ENCODE peak calls at places on chromosomes 13 and 19, in ten cellular contexts. A, H, G, P, T, E, S, F, C and D are unnamed samples.

GRCh38 chr19:2494447-2495129 is 18.7 kb downstream of the GADD45B start:
- DNase-seq in C (no peak), F (peak; percentile 41), S (peak; percentile 81), G (peak; percentile 82), T (peak; percentile 91), A (peak; percentile 54), H (peak; percentile 78), P (peak; percentile 71), E (peak; percentile 86), D (peak; percentile 73)

GRCh38 chr19:12656899-12657571 is 9.5 kb downstream of the MAN2B1 start:
- DNase-seq in P (peak; percentile 19), H (no peak), S (no peak), F (no peak), G (no peak), A (no peak), T (no peak), C (no peak), E (no peak), D (no peak)

GRCh38 chr19:17389957-17390664 is 3.9 kb downstream of the CCDC194 start:
- DNase-seq in T (no peak), S (no peak), G (no peak), E (no peak), F (no peak), C (no peak), A (no peak), H (no peak), P (no peak), D (peak; percentile 22)

GRCh38 chr13:64753606-64754005 is 2476.5 kb downstream of the PCDH9 start:
- DNase-seq in E (peak; percentile 3), G (no peak), F (no peak), T (no peak), H (no peak), S (peak; percentile 69), P (peak; percentile 39), A (no peak), C (no peak), D (no peak)

GRCh38 chr13:90709329-90709728 is 638.2 kb upstream of the MIR17HG start:
- DNase-seq in E (no peak), G (no peak), C (peak; percentile 44), S (no peak), F (no peak), T (no peak), A (no peak), H (no peak), P (no peak), D (no peak)

GRCh38 chr19:17333611-17334413 is 843 bp downstream of the ANO8 start:
- DNase-seq in T (no peak), G (peak; percentile 68), E (peak; percentile 85), C (no peak), S (peak; percentile 65), F (no peak), H (peak; percentile 78), P (peak; percentile 92), A (no peak), D (peak; percentile 41)

GRCh38 chr19:45884682-45885555 is 1.0 kb downstream of the IRF2BP1 start:
- DNase-seq in F (no peak), C (peak; percentile 22), P (no peak), A (no peak), H (no peak), G (peak; percentile 46), S (no peak), T (peak; percentile 81), E (no peak), D (no peak)

GRCh38 chr19:29806098-29806866 is 5.5 kb upstream of the CCNE1 start:
- DNase-seq in E (peak; percentile 23), C (peak; percentile 18), T (no peak), S (peak; percentile 87), A (no peak), P (peak; percentile 10), G (no peak), H (peak; percentile 32), F (no peak), D (no peak)

GRCh38 chr13:39040206-39040605 is 1.9 kb downstream of the NHLRC3 start:
- DNase-seq in E (no peak), F (no peak), T (no peak), S (peak; percentile 11), P (no peak), H (no peak), A (no peak), G (no peak), C (no peak), D (no peak)

GRCh38 chr19:17496337-17496997 is 15.0 kb upstream of the PGLS start:
- DNase-seq in C (no peak), E (peak; percentile 66), G (peak; percentile 90), P (peak; percentile 79), F (peak; percentile 22), S (peak; percentile 59), A (no peak), T (peak; percentile 93), H (peak; percentile 42), D (peak; percentile 87)

GRCh38 chr13:19059016-19059780 is 122.4 kb downstream of the TUBA3C start:
- DNase-seq in T (peak; percentile 48), E (no peak), C (no peak), A (no peak), P (no peak), F (no peak), G (no peak), H (no peak), S (no peak), D (no peak)

GRCh38 chr13:113918981-113919646 is 54.8 kb downstream of the C13orf46 start:
- DNase-seq in A (peak; percentile 12), F (no peak), T (no peak), C (no peak), S (no peak), H (no peak), P (no peak), E (peak; percentile 54), G (no peak), D (no peak)

GRCh38 chr19:10339380-10339960 is at the start of gene ICAM3:
- DNase-seq in C (no peak), E (no peak), G (peak; percentile 79), F (no peak), T (peak; percentile 94), H (no peak), S (no peak), P (no peak), A (no peak), D (peak; percentile 72)

GRCh38 chr19:12294308-12295158 is at the start of gene ZNF44:
- DNase-seq in P (peak; percentile 97), F (peak; percentile 98), A (peak; percentile 99), C (peak; percentile 69), E (peak; percentile 94), G (peak; percentile 97), T (peak; percentile 97), S (peak; percentile 93), H (peak; percentile 96), D (peak; percentile 96)

GRCh38 chr19:648305-648704 is 8.6 kb downstream of the FGF22 start:
- DNase-seq in F (no peak), C (no peak), P (no peak), A (no peak), H (no peak), E (no peak), S (no peak), G (no peak), T (no peak), D (no peak)

GRCh38 chr19:1074512-1075283 is 7.7 kb downstream of the ARHGAP45 start:
- DNase-seq in G (peak; percentile 94), A (peak; percentile 68), H (no peak), C (peak; percentile 78), F (peak; percentile 31), S (no peak), E (no peak), T (peak; percentile 97), P (no peak), D (peak; percentile 96)